ENCODE peak calls at places on chromosomes 12 and 14, in seven cellular contexts. V is A549; T is right atrium auricular region; N is gastrocnemius medialis; G is left ventricle myocardium inferior; S is CD8-positive, alpha-beta memory T cell; L is tibial nerve. Z is an unnamed sample.
A peak's percentile ranks its signal among the peaks of the same experiment; 100 is the strongest.

GRCh38 chr12:59763835-59764234 is 168.0 kb downstream of the SLC16A7 start:
- DNase-seq in V (no peak), T (no peak), N (no peak), G (no peak), S (no peak), L (no peak), Z (no peak)

GRCh38 chr14:37202265-37202664 is 4.5 kb downstream of the MIPOL1 start:
- DNase-seq in V (no peak), T (no peak), N (no peak), G (no peak), S (no peak), L (no peak), Z (no peak)

GRCh38 chr14:98131406-98131805 is 1140.6 kb downstream of the BCL11B start:
- DNase-seq in V (no peak), T (no peak), N (no peak), G (no peak), S (no peak), L (no peak), Z (no peak)

GRCh38 chr14:55414551-55414950 is 2.9 kb upstream of the ATG14 start:
- DNase-seq in V (no peak), T (no peak), N (no peak), G (no peak), S (no peak), L (no peak), Z (no peak)

GRCh38 chr14:95832012-95832411 is 44.6 kb upstream of the TUNAR start:
- DNase-seq in V (no peak), T (peak; percentile 18), N (no peak), G (no peak), S (no peak), L (no peak), Z (no peak)

GRCh38 chr12:92707926-92708325 is 5.1 kb downstream of the PLEKHG7 start:
- DNase-seq in V (no peak), T (no peak), N (no peak), G (no peak), S (no peak), L (no peak), Z (no peak)

GRCh38 chr12:106171117-106171750 is 32.5 kb upstream of the NUAK1 start:
- DNase-seq in V (no peak), T (no peak), N (no peak), G (no peak), S (no peak), L (no peak), Z (no peak)

GRCh38 chr12:50326636-50327284 is 43.4 kb upstream of the LIMA1 start:
- DNase-seq in V (no peak), T (no peak), N (no peak), G (no peak), S (no peak), L (no peak), Z (no peak)

GRCh38 chr12:77049767-77050353 is 15.5 kb downstream of the E2F7 start:
- DNase-seq in V (peak; percentile 50), T (no peak), N (no peak), G (no peak), S (no peak), L (no peak), Z (peak; percentile 13)

GRCh38 chr12:102408487-102409297 is 71.7 kb downstream of the IGF1 start:
- DNase-seq in V (no peak), T (no peak), N (no peak), G (no peak), S (no peak), L (no peak), Z (no peak)

GRCh38 chr12:662541-663292 is 528 bp downstream of the NINJ2 start:
- DNase-seq in V (no peak), T (no peak), N (no peak), G (no peak), S (no peak), L (no peak), Z (no peak)

GRCh38 chr14:32545858-32546210 is 216.7 kb downstream of the AKAP6 start:
- DNase-seq in V (no peak), T (no peak), N (no peak), G (no peak), S (no peak), L (no peak), Z (no peak)

GRCh38 chr12:58668831-58669230 is 251.5 kb downstream of the LRIG3 start:
- DNase-seq in V (no peak), T (no peak), N (no peak), G (no peak), S (no peak), L (no peak), Z (no peak)

GRCh38 chr12:85725991-85726390 is 110.2 kb downstream of the RASSF9 start:
- DNase-seq in V (no peak), T (no peak), N (no peak), G (no peak), S (no peak), L (no peak), Z (no peak)

GRCh38 chr12:108447168-108447840 is 67.8 kb upstream of the FICD start:
- DNase-seq in V (no peak), T (no peak), N (no peak), G (no peak), S (no peak), L (no peak), Z (no peak)

GRCh38 chr12:131883521-131883900 is 10.9 kb upstream of the ULK1 start:
- DNase-seq in V (peak; percentile 2), T (no peak), N (no peak), G (no peak), S (no peak), L (no peak), Z (no peak)

GRCh38 chr14:102817942-102818940 is 41.0 kb downstream of the TRAF3 start:
- DNase-seq in V (no peak), T (no peak), N (no peak), G (no peak), S (no peak), L (no peak), Z (no peak)

GRCh38 chr12:100159391-100160104 is 16.9 kb upstream of the BLTP3B start:
- DNase-seq in V (no peak), T (no peak), N (no peak), G (no peak), S (no peak), L (no peak), Z (no peak)
- H3K9me3 ChIP-seq in V (no peaks in the 10 kb centered on the region), T (no peaks in the 10 kb centered on the region), N (no peaks in the 10 kb centered on the region), G (no peaks in the 10 kb centered on the region), S (no peaks in the 10 kb centered on the region), L (no peaks in the 10 kb centered on the region), Z (no peaks in the 10 kb centered on the region)

GRCh38 chr14:41749425-41749824 is 142.7 kb downstream of the LRFN5 start:
- DNase-seq in V (no peak), T (no peak), N (no peak), G (no peak), S (no peak), L (no peak), Z (no peak)
- H3K4me3 ChIP-seq in V (no peak overlapping the region), T (peak overlapping the region; percentile 26), N (peak overlapping the region; percentile 4), G (peak overlapping the region; percentile 52), S (peak overlapping the region; percentile 43), L (peak overlapping the region; percentile 2), Z (no peak overlapping the region)

GRCh38 chr12:47087088-47087688 is 7.4 kb upstream of the AMIGO2 start:
- DNase-seq in V (no peak), T (no peak), N (no peak), G (no peak), S (no peak), L (no peak), Z (no peak)
- H3K4me1 ChIP-seq in V (peaks cover 64% of the 10 kb centered on the region), T (peaks cover 21% of the 10 kb centered on the region), N (no peaks in the 10 kb centered on the region), G (peaks cover 44% of the 10 kb centered on the region), S (peaks cover 40% of the 10 kb centered on the region), L (no peaks in the 10 kb centered on the region), Z (no peaks in the 10 kb centered on the region)

GRCh38 chr14:66944872-66945271 is 244.4 kb upstream of the GARIN2 start:
- DNase-seq in V (no peak), T (no peak), N (no peak), G (no peak), S (no peak), L (no peak), Z (no peak)
- H3K9me3 ChIP-seq in V (peaks cover 60% of the 10 kb centered on the region), T (peaks cover 16% of the 10 kb centered on the region), N (peaks cover 31% of the 10 kb centered on the region), G (peaks cover 88% of the 10 kb centered on the region), S (peaks cover 13% of the 10 kb centered on the region), L (peaks cover 85% of the 10 kb centered on the region), Z (peaks cover 7% of the 10 kb centered on the region)

DNA sequence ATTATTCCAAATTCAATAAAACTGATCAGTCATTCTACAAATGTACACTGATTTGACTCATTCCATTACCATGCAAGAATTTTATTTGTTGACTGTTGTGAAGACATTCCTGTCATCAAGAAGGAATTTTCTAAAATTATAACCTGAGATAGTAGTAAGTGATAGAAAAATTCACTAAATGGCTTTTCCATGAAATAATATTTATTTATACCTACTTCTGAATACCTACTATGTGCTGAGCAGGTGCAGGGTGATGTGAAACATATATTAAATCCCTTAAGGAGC is 841.7 kb downstream of the NRXN3 start:
- DNase-seq in V (no peak), T (no peak), N (no peak), G (no peak), S (no peak), L (no peak), Z (no peak)
- H3K4me3 ChIP-seq in V (no peak overlapping the region), T (no peak overlapping the region), N (no peak overlapping the region), G (no peak overlapping the region), S (no peak overlapping the region), L (no peak overlapping the region), Z (no peak overlapping the region)

DNA sequence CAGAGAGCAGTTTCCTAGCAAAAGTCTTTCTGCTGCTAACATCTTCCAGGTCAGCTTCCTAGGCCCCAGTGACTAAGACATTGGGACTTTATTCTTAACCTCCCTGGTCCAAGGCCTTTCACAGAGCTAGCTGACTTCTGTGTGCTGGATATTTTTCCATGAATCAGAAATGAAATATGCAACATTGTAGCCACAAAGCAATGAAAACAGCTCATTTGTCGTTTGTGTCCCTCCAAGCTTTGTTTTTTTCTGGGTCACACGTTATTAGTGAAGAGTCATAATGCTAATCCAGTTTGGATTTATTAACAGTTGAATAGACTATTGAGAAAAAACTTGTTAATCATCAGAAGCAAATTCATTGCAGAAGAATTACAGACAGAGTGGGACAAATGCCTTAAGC is 82.4 kb downstream of the ARF6 start:
- DNase-seq in V (no peak), T (no peak), N (no peak), G (no peak), S (no peak), L (no peak), Z (no peak)
- H3K4me1 ChIP-seq in V (peaks cover 66% of the 10 kb centered on the region), T (peaks cover 38% of the 10 kb centered on the region), N (peaks cover 29% of the 10 kb centered on the region), G (peaks cover 35% of the 10 kb centered on the region), S (peaks cover 87% of the 10 kb centered on the region), L (no peaks in the 10 kb centered on the region), Z (no peaks in the 10 kb centered on the region)

GRCh38 chr14:78007160-78007559 is 163.0 kb upstream of the NRXN3 start:
- DNase-seq in V (no peak), T (no peak), N (no peak), G (no peak), S (no peak), L (no peak), Z (no peak)
- H3K9me3 ChIP-seq in V (peaks cover 14% of the 10 kb centered on the region), T (no peaks in the 10 kb centered on the region), N (no peaks in the 10 kb centered on the region), G (peaks cover 26% of the 10 kb centered on the region), S (no peaks in the 10 kb centered on the region), L (peaks cover 16% of the 10 kb centered on the region), Z (no peaks in the 10 kb centered on the region)

Z was measured in iPS DF 6.9.